ENCODE peak calls at places on chromosomes 5 and 9, in four cellular contexts. One of them, this sample, is unnamed.

GRCh38 chr9:127785023-127785932 is 556 bp upstream of the CDK9 start:
- DNase-seq in activated T-helper 1 cell treated with Interleukin-2 at 50 U/mL for 16 hours: peak; percentile 88
- DNase-seq in NCI-H774: peak; percentile 93
- DNase-seq in skeletal muscle cell: no peak
- DNase-seq in this sample: no peak

GRCh38 chr5:120872292-120872691 is 408.2 kb downstream of the PRR16 start:
- DNase-seq in activated T-helper 1 cell treated with Interleukin-2 at 50 U/mL for 16 hours: no peak
- DNase-seq in NCI-H774: no peak
- DNase-seq in skeletal muscle cell: no peak
- DNase-seq in this sample: no peak

GRCh38 chr5:68777145-68777544 is 316.7 kb upstream of the SLC30A5 start:
- DNase-seq in activated T-helper 1 cell treated with Interleukin-2 at 50 U/mL for 16 hours: no peak
- DNase-seq in NCI-H774: no peak
- DNase-seq in skeletal muscle cell: no peak
- DNase-seq in this sample: no peak

GRCh38 chr5:72074238-72074637 is 33.0 kb upstream of the MAP1B start:
- DNase-seq in activated T-helper 1 cell treated with Interleukin-2 at 50 U/mL for 16 hours: no peak
- DNase-seq in NCI-H774: no peak
- DNase-seq in skeletal muscle cell: no peak
- DNase-seq in this sample: no peak

GRCh38 chr9:94079236-94079635 is 5.0 kb upstream of the PTPDC1 start:
- DNase-seq in activated T-helper 1 cell treated with Interleukin-2 at 50 U/mL for 16 hours: no peak
- DNase-seq in NCI-H774: no peak
- DNase-seq in skeletal muscle cell: no peak
- DNase-seq in this sample: no peak

GRCh38 chr5:140242890-140243585 is 59.9 kb downstream of the PFDN1 start:
- DNase-seq in activated T-helper 1 cell treated with Interleukin-2 at 50 U/mL for 16 hours: no peak
- DNase-seq in NCI-H774: no peak
- DNase-seq in skeletal muscle cell: no peak
- DNase-seq in this sample: no peak

GRCh38 chr5:15502208-15502607 is 2.2 kb downstream of the FBXL7 start:
- DNase-seq in activated T-helper 1 cell treated with Interleukin-2 at 50 U/mL for 16 hours: no peak
- DNase-seq in NCI-H774: no peak
- DNase-seq in skeletal muscle cell: no peak
- DNase-seq in this sample: no peak

GRCh38 chr5:134874831-134875655 is 872 bp downstream of the TXNDC15 start:
- DNase-seq in activated T-helper 1 cell treated with Interleukin-2 at 50 U/mL for 16 hours: no peak
- DNase-seq in NCI-H774: no peak
- DNase-seq in skeletal muscle cell: peak; percentile 77
- DNase-seq in this sample: no peak

GRCh38 chr5:88888799-88889164 is 5.8 kb upstream of the MEF2C start:
- DNase-seq in activated T-helper 1 cell treated with Interleukin-2 at 50 U/mL for 16 hours: no peak
- DNase-seq in NCI-H774: no peak
- DNase-seq in skeletal muscle cell: no peak
- DNase-seq in this sample: no peak

GRCh38 chr5:143176048-143176447 is 227.4 kb downstream of the NR3C1 start:
- DNase-seq in activated T-helper 1 cell treated with Interleukin-2 at 50 U/mL for 16 hours: no peak
- DNase-seq in NCI-H774: no peak
- DNase-seq in skeletal muscle cell: no peak
- DNase-seq in this sample: no peak

GRCh38 chr9:86987900-86988299 is 40.6 kb upstream of the GAS1 start:
- DNase-seq in activated T-helper 1 cell treated with Interleukin-2 at 50 U/mL for 16 hours: no peak
- DNase-seq in NCI-H774: no peak
- DNase-seq in skeletal muscle cell: no peak
- DNase-seq in this sample: no peak

GRCh38 chr9:13841801-13842462 is 472.0 kb downstream of the NFIB start:
- DNase-seq in activated T-helper 1 cell treated with Interleukin-2 at 50 U/mL for 16 hours: no peak
- DNase-seq in NCI-H774: no peak
- DNase-seq in skeletal muscle cell: no peak
- DNase-seq in this sample: peak; percentile 39

GRCh38 chr5:141742866-141743651 is 61.0 kb upstream of the ARAP3 start:
- DNase-seq in activated T-helper 1 cell treated with Interleukin-2 at 50 U/mL for 16 hours: no peak
- DNase-seq in NCI-H774: no peak
- DNase-seq in skeletal muscle cell: no peak
- DNase-seq in this sample: no peak

GRCh38 chr5:35598707-35599370 is 18.8 kb upstream of the SPEF2 start:
- DNase-seq in activated T-helper 1 cell treated with Interleukin-2 at 50 U/mL for 16 hours: no peak
- DNase-seq in NCI-H774: no peak
- DNase-seq in skeletal muscle cell: no peak
- DNase-seq in this sample: no peak

GRCh38 chr9:112753725-112754124 is 3.2 kb downstream of the SNX30 start:
- DNase-seq in activated T-helper 1 cell treated with Interleukin-2 at 50 U/mL for 16 hours: no peak
- DNase-seq in NCI-H774: no peak
- DNase-seq in skeletal muscle cell: peak; percentile 71
- DNase-seq in this sample: no peak

GRCh38 chr9:110687497-110687896 is 18.9 kb downstream of the MUSK start:
- DNase-seq in activated T-helper 1 cell treated with Interleukin-2 at 50 U/mL for 16 hours: no peak
- DNase-seq in NCI-H774: no peak
- DNase-seq in skeletal muscle cell: no peak
- DNase-seq in this sample: no peak

GRCh38 chr9:27426717-27427645 is 97.1 kb upstream of the IFNK start:
- DNase-seq in activated T-helper 1 cell treated with Interleukin-2 at 50 U/mL for 16 hours: no peak
- DNase-seq in NCI-H774: no peak
- DNase-seq in skeletal muscle cell: peak; percentile 23
- DNase-seq in this sample: no peak

GRCh38 chr5:53031695-53032096 is 42.5 kb downstream of the ITGA2 start:
- DNase-seq in activated T-helper 1 cell treated with Interleukin-2 at 50 U/mL for 16 hours: no peak
- DNase-seq in NCI-H774: no peak
- DNase-seq in skeletal muscle cell: peak; percentile 70
- DNase-seq in this sample: peak; percentile 50

GRCh38 chr5:37492778-37493555 is 113.8 kb downstream of the WDR70 start:
- DNase-seq in activated T-helper 1 cell treated with Interleukin-2 at 50 U/mL for 16 hours: no peak
- DNase-seq in NCI-H774: no peak
- DNase-seq in skeletal muscle cell: no peak
- DNase-seq in this sample: no peak

GRCh38 chr9:87701931-87702421 is 23.9 kb upstream of the CTSL start:
- DNase-seq in activated T-helper 1 cell treated with Interleukin-2 at 50 U/mL for 16 hours: no peak
- DNase-seq in NCI-H774: no peak
- DNase-seq in skeletal muscle cell: no peak
- DNase-seq in this sample: no peak

GRCh38 chr9:6272229-6272597 is 56.0 kb upstream of the TPD52L3 start:
- DNase-seq in activated T-helper 1 cell treated with Interleukin-2 at 50 U/mL for 16 hours: no peak
- DNase-seq in NCI-H774: peak; percentile 41
- DNase-seq in skeletal muscle cell: peak; percentile 83
- DNase-seq in this sample: no peak

GRCh38 chr5:90182726-90183125 is 226.8 kb downstream of the CETN3 start:
- DNase-seq in activated T-helper 1 cell treated with Interleukin-2 at 50 U/mL for 16 hours: no peak
- DNase-seq in NCI-H774: no peak
- DNase-seq in skeletal muscle cell: no peak
- DNase-seq in this sample: peak; percentile 27

GRCh38 chr5:139605887-139606286 is 42.3 kb upstream of the CXXC5 start:
- DNase-seq in activated T-helper 1 cell treated with Interleukin-2 at 50 U/mL for 16 hours: no peak
- DNase-seq in NCI-H774: no peak
- DNase-seq in skeletal muscle cell: no peak
- DNase-seq in this sample: no peak

GRCh38 chr5:10275991-10276390 is 25.9 kb downstream of the CCT5 start:
- DNase-seq in activated T-helper 1 cell treated with Interleukin-2 at 50 U/mL for 16 hours: no peak
- DNase-seq in NCI-H774: no peak
- DNase-seq in skeletal muscle cell: no peak
- DNase-seq in this sample: no peak

GRCh38 chr5:36607838-36608783 is 1.7 kb downstream of the SLC1A3 start:
- DNase-seq in activated T-helper 1 cell treated with Interleukin-2 at 50 U/mL for 16 hours: no peak
- DNase-seq in NCI-H774: no peak
- DNase-seq in skeletal muscle cell: no peak
- DNase-seq in this sample: no peak

GRCh38 chr9:127832248-127832647 is 22.2 kb downstream of the ENG start:
- DNase-seq in activated T-helper 1 cell treated with Interleukin-2 at 50 U/mL for 16 hours: no peak
- DNase-seq in NCI-H774: no peak
- DNase-seq in skeletal muscle cell: no peak
- DNase-seq in this sample: no peak

GRCh38 chr9:104247899-104248460 is 153.9 kb downstream of the SMC2 start:
- DNase-seq in activated T-helper 1 cell treated with Interleukin-2 at 50 U/mL for 16 hours: no peak
- DNase-seq in NCI-H774: no peak
- DNase-seq in skeletal muscle cell: no peak
- DNase-seq in this sample: no peak

GRCh38 chr9:133874061-133874638 is 118.0 kb downstream of the VAV2 start:
- DNase-seq in activated T-helper 1 cell treated with Interleukin-2 at 50 U/mL for 16 hours: no peak
- DNase-seq in NCI-H774: no peak
- DNase-seq in skeletal muscle cell: peak; percentile 43
- DNase-seq in this sample: peak; percentile 52

GRCh38 chr9:22211588-22212360 is 202.7 kb upstream of the CDKN2B start:
- DNase-seq in activated T-helper 1 cell treated with Interleukin-2 at 50 U/mL for 16 hours: no peak
- DNase-seq in NCI-H774: no peak
- DNase-seq in skeletal muscle cell: peak; percentile 80
- DNase-seq in this sample: no peak

GRCh38 chr9:89527084-89527483 is 29.2 kb upstream of the SEMA4D start:
- DNase-seq in activated T-helper 1 cell treated with Interleukin-2 at 50 U/mL for 16 hours: no peak
- DNase-seq in NCI-H774: no peak
- DNase-seq in skeletal muscle cell: no peak
- DNase-seq in this sample: no peak

GRCh38 chr5:132389453-132390286 is 20.2 kb downstream of the SLC22A5 start:
- DNase-seq in activated T-helper 1 cell treated with Interleukin-2 at 50 U/mL for 16 hours: no peak
- DNase-seq in NCI-H774: no peak
- DNase-seq in skeletal muscle cell: peak; percentile 97
- DNase-seq in this sample: no peak

GRCh38 chr5:168047043-168047668 is 244.3 kb upstream of the WWC1 start:
- DNase-seq in activated T-helper 1 cell treated with Interleukin-2 at 50 U/mL for 16 hours: no peak
- DNase-seq in NCI-H774: peak; percentile 52
- DNase-seq in skeletal muscle cell: no peak
- DNase-seq in this sample: peak; percentile 72

GRCh38 chr5:137415231-137415681 is 83.9 kb downstream of the SPOCK1 start:
- DNase-seq in activated T-helper 1 cell treated with Interleukin-2 at 50 U/mL for 16 hours: no peak
- DNase-seq in NCI-H774: no peak
- DNase-seq in skeletal muscle cell: peak; percentile 31
- DNase-seq in this sample: no peak

GRCh38 chr5:43061352-43061751 is 21.2 kb upstream of the ANXA2R start:
- DNase-seq in activated T-helper 1 cell treated with Interleukin-2 at 50 U/mL for 16 hours: no peak
- DNase-seq in NCI-H774: no peak
- DNase-seq in skeletal muscle cell: no peak
- DNase-seq in this sample: no peak

GRCh38 chr5:89338935-89339334 is 456.0 kb upstream of the MEF2C start:
- DNase-seq in activated T-helper 1 cell treated with Interleukin-2 at 50 U/mL for 16 hours: no peak
- DNase-seq in NCI-H774: no peak
- DNase-seq in skeletal muscle cell: peak; percentile 32
- DNase-seq in this sample: no peak

GRCh38 chr5:173637340-173637739 is 20.9 kb upstream of the BOD1 start:
- DNase-seq in activated T-helper 1 cell treated with Interleukin-2 at 50 U/mL for 16 hours: no peak
- DNase-seq in NCI-H774: no peak
- DNase-seq in skeletal muscle cell: no peak
- DNase-seq in this sample: no peak

This sample was measured in LNCaP clone FGC.